ENCODE peak calls at places on chromosomes 13 and 19, in ten cellular contexts. S is WTC11, M is A673, K is mammary epithelial cell, H is cardiac muscle cell, N is cardiac fibroblast, V is fibroblast of mammary gland, P is bronchial epithelial cell, G is pancreas, L is GM23338. U is an unnamed sample.

GRCh38 chr13:57443494-57443893 is 188.1 kb upstream of the PCDH17 start:
- DNase-seq in V (no peak), S (no peak), N (no peak), P (no peak), H (no peak), K (no peak), L (no peak), M (no peak), G (no peak), U (no peak)

GRCh38 chr19:10189631-10190425 is 4.9 kb downstream of the DNMT1 start:
- DNase-seq in H (no peak), V (peak), K (no peak), G (no peak), N (peak), S (no peak), P (no peak), M (no peak), L (no peak), U (no peak)

GRCh38 chr19:2327773-2328400 is 499 bp downstream of the LSM7 start:
- DNase-seq in S (no peak), G (no peak), P (peak), K (peak), N (peak), V (peak), L (peak), M (peak), H (peak), U (peak)

GRCh38 chr13:57787058-57787791 is 155.7 kb downstream of the PCDH17 start:
- DNase-seq in M (peak), S (peak), H (no peak), N (no peak), P (no peak), V (no peak), G (no peak), K (no peak), L (peak), U (no peak)

GRCh38 chr19:53094749-53095575 is 8.3 kb downstream of the ZNF160 start:
- DNase-seq in N (no peak), M (no peak), K (no peak), G (no peak), S (peak), L (peak), P (no peak), V (no peak), H (no peak), U (no peak)

GRCh38 chr19:5953034-5953589 is 24.8 kb downstream of the RANBP3 start:
- DNase-seq in G (no peak), K (no peak), H (no peak), M (peak), S (no peak), P (no peak), V (peak), N (peak), L (no peak), U (no peak)

GRCh38 chr13:45393941-45394570 is 24.1 kb downstream of the SLC25A30 start:
- DNase-seq in L (peak), G (peak), S (peak), M (peak), K (peak), N (peak), P (peak), V (peak), H (peak), U (peak)

GRCh38 chr13:113116206-113116800 is 6.3 kb upstream of the F10 start:
- DNase-seq in G (no peak), P (no peak), L (no peak), M (no peak), H (no peak), N (no peak), V (no peak), S (no peak), K (no peak), U (no peak)

GRCh38 chr13:40252241-40252640 is 414.2 kb downstream of the FOXO1 start:
- DNase-seq in G (no peak), V (no peak), P (peak), S (no peak), M (no peak), N (no peak), H (no peak), L (no peak), K (no peak), U (no peak)

GRCh38 chr13:70905035-70905434 is 796.8 kb upstream of the KLHL1 start:
- DNase-seq in L (no peak), M (no peak), H (peak), N (peak), K (no peak), S (no peak), P (peak), G (no peak), V (no peak), U (no peak)

GRCh38 chr13:42720116-42720857 is 61.1 kb upstream of the FAM216B start:
- DNase-seq in K (peak), M (peak), L (no peak), N (peak), G (peak), H (peak), P (peak), S (no peak), V (peak), U (no peak)

GRCh38 chr19:19659646-19660245 is 3.7 kb downstream of the ATP13A1 start:
- DNase-seq in K (no peak), N (no peak), L (no peak), S (no peak), H (no peak), V (no peak), M (no peak), G (no peak), P (no peak), U (no peak)

GRCh38 chr13:109145631-109146030 is 516.2 kb downstream of the MYO16 start:
- DNase-seq in S (no peak), P (peak), V (peak), H (peak), L (peak), M (peak), K (peak), N (peak), G (peak), U (peak)

GRCh38 chr13:73428137-73428536 is 369.3 kb downstream of the KLF5 start:
- DNase-seq in P (peak), V (peak), M (peak), S (no peak), K (peak), H (peak), G (no peak), N (peak), L (no peak), U (no peak)

GRCh38 chr19:38617764-38618589 is at the start of gene MAP4K1:
- DNase-seq in H (no peak), N (no peak), L (peak), M (no peak), V (no peak), K (no peak), G (peak), S (peak), P (peak), U (peak)

GRCh38 chr13:40528881-40529280 is 137.6 kb downstream of the FOXO1 start:
- DNase-seq in L (no peak), K (no peak), M (no peak), P (no peak), S (no peak), H (no peak), N (no peak), G (no peak), V (no peak), U (no peak)

GRCh38 chr13:36143768-36144167 is 12.6 kb upstream of the DCLK1 start:
- DNase-seq in N (no peak), P (no peak), K (no peak), H (no peak), V (no peak), M (no peak), L (no peak), S (no peak), G (no peak), U (no peak)

GRCh38 chr13:20525144-20525600 is 485 bp downstream of the CRYL1 start:
- DNase-seq in P (peak), K (peak), S (peak), H (peak), G (peak), M (peak), N (peak), V (peak), L (peak), U (peak)

GRCh38 chr13:30429721-30430694 is 7.7 kb downstream of the UBE2L5 start:
- DNase-seq in M (peak), S (no peak), V (peak), P (peak), K (peak), H (peak), G (no peak), N (peak), L (no peak), U (no peak)

GRCh38 chr13:74825170-74825948 is 656.6 kb downstream of the TBC1D4 start:
- DNase-seq in G (no peak), N (peak), H (peak), L (peak), S (no peak), M (peak), P (peak), V (peak), K (peak), U (no peak)

GRCh38 chr13:107018285-107018684 is 450.3 kb upstream of the ARGLU1 start:
- DNase-seq in M (no peak), S (no peak), L (no peak), P (no peak), H (no peak), V (no peak), N (no peak), K (no peak), G (no peak), U (no peak)

GRCh38 chr19:41112728-41113290 is 1.4 kb upstream of the CYP2F1 start:
- DNase-seq in L (no peak), V (no peak), P (no peak), M (no peak), S (no peak), N (no peak), H (no peak), K (no peak), G (no peak), U (no peak)

GRCh38 chr13:29594310-29594709 is 1.2 kb downstream of the SLC7A1 start:
- DNase-seq in M (peak), P (peak), G (peak), K (peak), L (peak), V (peak), N (peak), H (peak), S (no peak), U (peak)

GRCh38 chr19:3433805-3434540 is 46.4 kb downstream of the SMIM24 start:
- DNase-seq in L (no peak), G (no peak), M (no peak), S (no peak), N (no peak), P (no peak), K (no peak), H (no peak), V (no peak), U (no peak)

GRCh38 chr13:110254151-110254679 is 52.7 kb downstream of the COL4A1 start:
- DNase-seq in K (no peak), V (no peak), L (no peak), P (no peak), N (peak), M (no peak), S (no peak), H (no peak), G (no peak), U (no peak)

GRCh38 chr13:103772576-103772975 is 706.4 kb upstream of the SLC10A2 start:
- DNase-seq in K (no peak), V (no peak), G (no peak), M (peak), H (no peak), L (peak), N (no peak), P (no peak), S (peak), U (no peak)

GRCh38 chr19:18650468-18651001 is 13.7 kb downstream of the KLHL26 start:
- DNase-seq in K (no peak), V (peak), S (no peak), L (no peak), N (peak), M (no peak), G (no peak), H (peak), P (no peak), U (no peak)

GRCh38 chr13:102569488-102569887 is 27.3 kb upstream of the TPP2 start:
- DNase-seq in P (no peak), K (no peak), G (no peak), S (no peak), N (peak), V (peak), M (no peak), L (no peak), H (peak), U (no peak)

GRCh38 chr13:26829716-26830115 is 69.1 kb upstream of the GPR12 start:
- DNase-seq in L (no peak), N (no peak), K (no peak), V (no peak), S (no peak), G (no peak), P (no peak), H (no peak), M (no peak), U (no peak)

GRCh38 chr13:110444226-110444653 is 117.3 kb downstream of the RAB20 start:
- DNase-seq in N (peak), S (no peak), V (peak), L (no peak), P (peak), M (no peak), G (no peak), H (peak), K (peak), U (no peak)

GRCh38 chr13:53201454-53202225 is 173.0 kb downstream of the OLFM4 start:
- DNase-seq in L (peak), V (no peak), M (peak), S (peak), K (no peak), H (peak), G (no peak), N (no peak), P (no peak), U (no peak)
- TF ChIP-seq CTCF in L (peak), V (no peak), M (peak), S (peak), K (peak), H (peak), G (peak), N (no peak), P (peak), U (no peak)

DNA sequence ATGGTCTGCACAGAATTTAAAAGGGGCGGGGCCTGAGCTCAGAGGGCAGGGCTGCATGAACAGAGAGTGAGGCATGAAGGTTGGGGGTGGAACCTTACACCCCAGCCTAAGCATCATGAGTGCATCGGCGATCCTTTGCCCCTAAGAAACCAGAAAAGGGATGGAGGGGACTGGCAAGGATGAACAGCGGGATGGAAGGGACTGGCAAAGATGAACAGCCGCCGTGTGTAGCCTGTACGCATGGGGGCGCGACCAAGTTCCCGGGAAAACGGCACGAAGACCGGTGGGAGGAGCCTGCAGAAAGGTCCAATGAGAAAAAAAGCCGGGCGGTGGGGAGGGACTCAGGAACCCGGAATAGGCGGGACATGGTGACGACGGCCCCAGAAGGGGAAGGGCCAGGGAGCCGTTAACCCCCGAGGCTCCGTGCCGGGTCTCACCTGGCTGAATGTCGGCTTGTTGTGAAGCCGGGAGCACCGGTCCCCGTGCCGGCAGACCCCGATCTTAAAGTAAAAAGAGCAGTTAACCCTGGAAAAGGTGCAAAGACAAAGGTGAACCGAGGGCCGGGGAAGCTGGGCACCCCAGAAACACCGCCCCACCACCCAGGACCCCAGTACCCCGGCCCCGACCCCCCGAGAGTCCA is 410 bp downstream of the U2AF1L4 start:
- DNase-seq in G (peak), M (peak), N (peak), L (peak), K (peak), P (peak), V (peak), S (peak), H (peak), U (peak)
- TF ChIP-seq CTCF in G (no peak), M (peak), N (peak), L (peak), K (peak), P (peak), V (peak), S (no peak), H (peak), U (no peak)

GRCh38 chr13:51583875-51584730 is at the start of gene WDFY2:
- DNase-seq in P (peak), M (peak), G (peak), S (peak), N (peak), K (peak), V (peak), L (peak), H (peak), U (peak)

GRCh38 chr13:51583469-51583874 is 790 bp upstream of the WDFY2 start:
- DNase-seq in S (no peak), M (no peak), H (no peak), V (no peak), L (no peak), K (no peak), P (no peak), N (no peak), G (no peak), U (no peak)

GRCh38 chr13:51585696-51586095 is 1.4 kb downstream of the WDFY2 start:
- DNase-seq in P (peak), V (peak), G (no peak), H (peak), N (peak), S (no peak), M (peak), K (peak), L (no peak), U (no peak)

GRCh38 chr13:51585234-51585672 is 991 bp downstream of the WDFY2 start:
- DNase-seq in V (peak), S (no peak), K (no peak), M (no peak), G (no peak), P (no peak), H (peak), N (peak), L (no peak), U (no peak)

GRCh38 chr13:51584731-51585191 is 499 bp downstream of the WDFY2 start:
- DNase-seq in H (peak), L (peak), K (peak), M (peak), V (peak), G (peak), P (peak), S (peak), N (peak), U (peak)
- TF ChIP-seq CTCF in H (peak), L (no peak), K (peak), M (peak), V (no peak), G (no peak), P (peak), S (no peak), N (no peak), U (no peak)

GRCh38 chr13:66693656-66694055 is 536.5 kb downstream of the PCDH9 start:
- DNase-seq in P (no peak), S (no peak), G (no peak), M (no peak), N (no peak), V (peak), K (no peak), L (no peak), H (peak), U (no peak)

GRCh38 chr13:66691149-66691548 is 539.0 kb downstream of the PCDH9 start:
- DNase-seq in H (no peak), S (no peak), V (no peak), P (no peak), L (no peak), M (no peak), G (no peak), K (no peak), N (peak), U (no peak)

GRCh38 chr13:66689628-66690027 is 540.5 kb downstream of the PCDH9 start:
- DNase-seq in H (peak), K (no peak), M (peak), P (peak), V (peak), N (peak), G (no peak), L (peak), S (no peak), U (no peak)

GRCh38 chr13:66689037-66689619 is 541.0 kb downstream of the PCDH9 start:
- DNase-seq in N (peak), K (no peak), V (peak), L (peak), M (peak), S (no peak), G (no peak), P (no peak), H (peak), U (no peak)
- TF ChIP-seq CTCF in N (peak), K (peak), V (peak), L (peak), M (peak), S (no peak), G (no peak), P (no peak), H (peak), U (no peak)